ENCODE peak calls at places on chromosomes 13 and 19, in seven cellular contexts. X, H, Y, E, D, F and A are unnamed samples. For H3K4me1, the result is how much of the 10 kb centered on the place peaks cover.

GRCh38 chr19:54551950-54552912 is 21.4 kb upstream of the LILRA2 start:
- ATAC-seq in D (peak), E (no peak), F (no peak), H (no peak), Y (no peak), X (no peak), A (no peak)

GRCh38 chr13:92657565-92657964 is 569.0 kb upstream of the GPC6 start:
- ATAC-seq in Y (no peak), H (no peak), X (no peak), D (no peak), F (no peak), E (no peak), A (no peak)

GRCh38 chr13:44814144-44814543 is 175.1 kb downstream of the NUFIP1 start:
- ATAC-seq in D (no peak), X (no peak), Y (no peak), H (no peak), E (no peak), F (no peak), A (no peak)

GRCh38 chr19:35309481-35310279 is 17.7 kb downstream of the MAG start:
- ATAC-seq in Y (no peak), D (no peak), H (peak), X (no peak), F (peak), E (peak), A (no peak)

GRCh38 chr19:6730941-6731670 is 6.3 kb downstream of the GPR108 start:
- ATAC-seq in X (peak), F (no peak), Y (peak), D (no peak), H (no peak), E (peak), A (no peak)

GRCh38 chr13:41402695-41403511 is 54.4 kb upstream of the RGCC start:
- ATAC-seq in F (peak), H (peak), X (peak), E (peak), D (peak), Y (peak), A (no peak)

GRCh38 chr19:39362682-39363657 is 20.7 kb downstream of the SAMD4B start:
- ATAC-seq in H (no peak), Y (no peak), E (no peak), D (peak), X (peak), F (peak), A (peak)

GRCh38 chr13:46296920-46297319 is 85.2 kb downstream of the LRRC63 start:
- ATAC-seq in D (no peak), Y (no peak), F (peak), E (no peak), H (peak), X (no peak), A (no peak)

GRCh38 chr13:83878691-83879410 is 3.4 kb downstream of the SLITRK1 start:
- ATAC-seq in X (no peak), D (no peak), Y (peak), F (no peak), H (no peak), E (no peak), A (no peak)

GRCh38 chr19:49552749-49553148 is 24.9 kb downstream of the RCN3 start:
- ATAC-seq in Y (no peak), H (no peak), F (no peak), X (no peak), E (no peak), D (no peak), A (no peak)

GRCh38 chr19:29501816-29502580 is 23.8 kb upstream of the VSTM2B start:
- ATAC-seq in H (no peak), E (no peak), F (no peak), X (no peak), Y (no peak), D (no peak), A (no peak)

GRCh38 chr13:51825681-51826254 is 19.2 kb downstream of the TMEM272 start:
- ATAC-seq in D (no peak), F (no peak), H (no peak), X (no peak), E (no peak), Y (no peak), A (no peak)

GRCh38 chr13:107808388-107808787 is 406.9 kb downstream of the LIG4 start:
- ATAC-seq in E (no peak), D (no peak), X (no peak), H (no peak), Y (no peak), F (no peak), A (no peak)

GRCh38 chr13:75694742-75695141 is 58.6 kb downstream of the LMO7 start:
- ATAC-seq in X (no peak), H (no peak), Y (no peak), F (peak), E (no peak), D (no peak), A (no peak)

GRCh38 chr13:29175245-29175873 is 355.2 kb downstream of the MTUS2 start:
- ATAC-seq in H (no peak), E (no peak), Y (no peak), X (no peak), D (no peak), F (no peak), A (no peak)

GRCh38 chr13:75533866-75534265 is 3.8 kb downstream of the COMMD6 start:
- ATAC-seq in E (no peak), D (no peak), H (no peak), F (no peak), X (no peak), Y (no peak), A (no peak)

GRCh38 chr13:50238922-50239321 is 223.7 kb downstream of the KCNRG start:
- ATAC-seq in Y (no peak), E (no peak), X (no peak), D (no peak), H (no peak), F (no peak), A (no peak)

GRCh38 chr19:58217069-58217481 is 11.6 kb upstream of the ZNF544 start:
- ATAC-seq in E (no peak), Y (peak), F (no peak), H (no peak), X (no peak), D (no peak), A (no peak)

GRCh38 chr13:21318891-21319532 is 140.1 kb downstream of the ZDHHC20 start:
- ATAC-seq in F (no peak), H (no peak), D (no peak), X (no peak), E (no peak), Y (peak), A (no peak)

GRCh38 chr13:19267746-19268145 is 86.1 kb upstream of the TUBA3C start:
- ATAC-seq in F (no peak), D (no peak), Y (no peak), H (no peak), E (no peak), X (no peak), A (no peak)

GRCh38 chr19:31085125-31085524 is 264.1 kb downstream of the TSHZ3 start:
- ATAC-seq in Y (no peak), D (no peak), E (no peak), X (no peak), H (no peak), F (no peak), A (no peak)

GRCh38 chr13:40586886-40587285 is 79.6 kb downstream of the FOXO1 start:
- ATAC-seq in E (no peak), D (no peak), X (no peak), Y (no peak), H (no peak), F (no peak), A (peak)

GRCh38 chr19:15115080-15115479 is 7.9 kb downstream of the SYDE1 start:
- ATAC-seq in D (peak), E (peak), Y (no peak), X (no peak), F (no peak), H (no peak), A (peak)

GRCh38 chr13:61084983-61085382 is 330.7 kb downstream of the PCDH20 start:
- ATAC-seq in E (no peak), H (no peak), X (no peak), Y (no peak), F (no peak), D (no peak), A (no peak)

GRCh38 chr13:42275098-42275471 is 3.1 kb downstream of the AKAP11 start:
- ATAC-seq in E (no peak), X (no peak), D (no peak), Y (no peak), H (no peak), F (no peak), A (no peak)

GRCh38 chr13:100859861-100860260 is 185.3 kb upstream of the TMTC4 start:
- ATAC-seq in E (no peak), Y (no peak), F (no peak), H (no peak), X (no peak), D (no peak), A (no peak)

GRCh38 chr13:54387607-54388006 is 1359.0 kb downstream of the OLFM4 start:
- ATAC-seq in D (no peak), F (no peak), H (no peak), Y (peak), E (no peak), X (no peak), A (no peak)

GRCh38 chr13:42373048-42373812 is 101.3 kb downstream of the AKAP11 start:
- ATAC-seq in E (no peak), Y (no peak), F (no peak), X (no peak), D (no peak), H (no peak), A (no peak)

GRCh38 chr13:110454227-110454859 is 107.2 kb downstream of the RAB20 start:
- ATAC-seq in F (no peak), D (no peak), H (no peak), X (no peak), E (peak), Y (peak), A (no peak)

DNA sequence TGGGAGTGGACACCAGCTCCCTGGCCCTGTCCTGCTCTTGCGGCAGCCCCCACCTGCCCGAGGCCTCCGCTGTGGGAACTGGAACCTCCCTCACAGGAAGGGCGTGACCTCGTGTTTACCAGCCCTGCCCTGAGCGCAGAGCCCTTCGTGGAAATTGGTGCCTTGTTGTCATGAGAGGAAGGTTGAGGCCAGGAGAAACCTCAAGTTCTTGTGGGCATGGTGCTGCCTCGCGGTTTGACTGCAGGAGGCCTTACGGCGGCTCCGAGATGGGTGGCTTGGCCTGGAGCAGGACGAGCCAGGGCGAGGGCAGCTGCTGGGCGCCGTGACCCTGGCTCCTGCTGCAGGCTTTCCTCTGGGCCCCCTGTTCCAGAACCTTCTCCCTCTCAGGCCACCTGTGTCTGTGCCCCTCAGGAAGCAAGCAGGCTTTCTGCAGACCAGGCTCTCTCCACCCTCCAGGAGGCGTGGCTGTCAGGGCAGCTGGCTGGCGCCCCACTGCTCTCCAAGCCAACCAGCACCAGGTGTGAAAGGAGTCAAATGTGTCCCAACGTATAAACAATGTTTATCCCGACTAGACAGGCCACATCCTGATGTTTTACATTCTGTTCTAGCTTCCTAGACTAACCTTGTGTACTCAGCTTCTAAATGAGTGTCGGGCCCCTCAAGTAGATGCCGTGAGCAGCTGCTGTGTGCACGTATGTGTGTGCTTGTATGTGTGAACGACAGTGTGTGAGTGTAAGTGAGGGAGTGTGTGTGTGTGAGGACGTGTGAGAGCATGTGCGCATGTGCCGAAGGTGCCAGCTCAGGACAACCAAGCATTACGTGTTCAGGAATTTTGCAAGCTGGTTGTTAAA is 10.4 kb upstream of the RASA3 start:
- ATAC-seq in Y (peak), X (no peak), H (peak), F (peak), D (no peak), E (no peak), A (peak)
- TF ChIP-seq POLR2AphosphoS5 in Y (no peak), X (no peak), H (no peak), F (peak), D (no peak), E (no peak), A (peak)

DNA sequence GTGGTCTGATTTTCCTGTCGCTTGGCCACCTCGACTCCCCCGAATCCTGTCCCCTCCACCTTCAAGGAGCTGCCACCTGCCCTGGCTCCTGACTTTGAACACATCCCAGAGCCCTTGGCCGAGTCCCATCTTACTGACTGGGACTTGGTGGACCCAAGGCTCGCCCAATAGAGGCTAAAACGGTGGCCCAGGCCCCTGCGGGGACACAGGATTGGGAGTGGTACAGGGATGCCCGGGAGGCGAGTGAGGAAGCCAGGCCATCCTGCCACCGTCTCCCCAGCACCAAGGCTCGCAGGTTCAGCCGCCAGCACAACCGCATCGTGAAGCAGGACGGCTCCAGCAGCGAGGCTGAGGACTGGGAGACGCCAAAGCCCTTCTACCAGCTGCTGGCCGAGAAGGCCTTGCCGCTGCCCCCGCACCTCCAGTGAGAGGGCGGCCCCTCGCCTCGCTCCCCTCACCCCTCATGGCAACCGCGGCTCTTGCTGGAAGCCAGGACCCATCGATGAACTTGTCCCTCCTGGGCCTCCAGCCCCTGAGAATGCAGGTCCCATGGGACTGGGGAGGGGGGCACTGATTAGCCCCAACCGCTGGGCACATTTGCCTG is 5.3 kb downstream of the SIX5 start:
- ATAC-seq in H (no peak), F (no peak), E (no peak), X (no peak), D (no peak), Y (peak), A (no peak)
- H3K4me1 ChIP-seq in H (half or more), F (under half), E (under half), X (under half), D (under half), Y (under half), A (under half)

GRCh38 chr19:13119654-13120053 is 1.6 kb downstream of the NACC1 start:
- ATAC-seq in F (no peak), Y (no peak), X (no peak), E (no peak), D (no peak), H (no peak), A (no peak)

GRCh38 chr19:13120817-13121216 is 2.8 kb downstream of the NACC1 start:
- ATAC-seq in D (no peak), E (no peak), F (no peak), Y (no peak), H (no peak), X (no peak), A (no peak)

GRCh38 chr19:13122980-13123957 is 5.2 kb downstream of the NACC1 start:
- ATAC-seq in F (no peak), Y (no peak), D (no peak), X (no peak), H (no peak), E (no peak), A (no peak)

GRCh38 chr19:13122275-13122878 is 4.3 kb downstream of the NACC1 start:
- ATAC-seq in H (no peak), D (no peak), E (no peak), Y (no peak), F (no peak), X (no peak), A (no peak)

GRCh38 chr19:13121551-13122274 is 3.6 kb downstream of the NACC1 start:
- ATAC-seq in Y (no peak), X (no peak), D (no peak), H (no peak), F (no peak), E (no peak), A (no peak)
- TF ChIP-seq POLR2AphosphoS5 in Y (no peak), X (no peak), D (no peak), H (no peak), F (no peak), E (no peak), A (no peak)

DNA sequence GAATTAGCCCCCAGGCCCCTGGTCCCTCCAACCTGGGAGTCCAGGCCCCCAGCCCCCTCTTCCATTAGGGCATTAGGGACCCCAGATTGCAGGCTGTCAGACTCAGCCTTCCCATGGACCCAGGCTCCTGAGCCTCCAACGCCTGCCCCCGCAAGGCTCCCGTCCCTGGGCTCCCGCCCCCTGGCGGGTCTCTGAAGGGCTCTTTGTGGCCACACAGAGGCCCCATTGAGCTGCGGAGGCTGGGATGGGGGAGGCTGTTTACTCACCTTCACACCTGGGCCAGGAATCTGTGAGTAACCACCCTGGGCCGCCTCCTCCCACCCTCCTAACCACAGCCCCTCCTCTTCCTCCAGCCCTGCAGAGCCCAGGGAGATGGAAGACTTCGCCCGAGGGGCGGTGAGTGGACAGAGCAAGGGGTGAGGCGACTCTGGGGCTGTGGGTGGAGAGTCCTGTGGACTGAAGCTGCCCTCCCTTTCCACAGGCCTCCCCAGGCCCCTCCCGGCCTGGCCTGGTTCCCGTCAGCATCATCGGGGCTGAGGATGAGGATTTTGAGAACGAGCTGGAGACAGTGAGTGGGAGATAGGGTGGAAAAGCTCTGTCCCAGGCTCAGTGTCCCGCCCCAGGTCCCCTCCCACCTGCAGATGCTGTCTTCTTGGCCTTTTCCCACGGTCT is 4.9 kb downstream of the ARHGEF1 start:
- ATAC-seq in F (peak), H (no peak), Y (peak), D (peak), X (peak), E (peak), A (no peak)
- H3K4me1 ChIP-seq in F (half or more), H (under half), Y (under half), D (under half), X (under half), E (under half), A (under half)

GRCh38 chr19:11378319-11379189 is 4.1 kb downstream of the SWSAP1 start:
- ATAC-seq in H (peak), D (no peak), X (no peak), Y (no peak), E (peak), F (no peak), A (no peak)
- TF ChIP-seq POLR2AphosphoS5 in H (no peak), D (no peak), X (no peak), Y (no peak), E (no peak), F (no peak), A (no peak)

GRCh38 chr13:33280923-33281322 is 4.6 kb downstream of the STARD13 start:
- ATAC-seq in F (no peak), H (no peak), Y (no peak), D (no peak), E (no peak), X (no peak), A (no peak)
- H3K4me1 ChIP-seq in F (half or more), H (under half), Y (under half), D (under half), E (half or more), X (under half), A (under half)

GRCh38 chr13:99385161-99385560 is 78.0 kb upstream of the GPR183 start:
- ATAC-seq in D (no peak), F (no peak), H (no peak), X (no peak), E (no peak), Y (no peak), A (no peak)

GRCh38 chr13:99386495-99386894 is 79.3 kb upstream of the GPR183 start:
- ATAC-seq in Y (no peak), D (no peak), E (no peak), H (no peak), X (no peak), F (no peak), A (no peak)

GRCh38 chr13:99385940-99386339 is 78.7 kb upstream of the GPR183 start:
- ATAC-seq in D (no peak), F (no peak), E (no peak), Y (no peak), H (no peak), X (no peak), A (no peak)

GRCh38 chr13:99388334-99388923 is 81.2 kb upstream of the GPR183 start:
- ATAC-seq in H (no peak), F (no peak), X (no peak), E (no peak), Y (no peak), D (no peak), A (no peak)

GRCh38 chr13:99386911-99387788 is 80.0 kb upstream of the GPR183 start:
- ATAC-seq in H (peak), D (no peak), X (peak), Y (peak), F (no peak), E (peak), A (no peak)
- TF ChIP-seq POLR2AphosphoS5 in H (no peak), D (no peak), X (no peak), Y (no peak), F (no peak), E (no peak), A (no peak)

DNA sequence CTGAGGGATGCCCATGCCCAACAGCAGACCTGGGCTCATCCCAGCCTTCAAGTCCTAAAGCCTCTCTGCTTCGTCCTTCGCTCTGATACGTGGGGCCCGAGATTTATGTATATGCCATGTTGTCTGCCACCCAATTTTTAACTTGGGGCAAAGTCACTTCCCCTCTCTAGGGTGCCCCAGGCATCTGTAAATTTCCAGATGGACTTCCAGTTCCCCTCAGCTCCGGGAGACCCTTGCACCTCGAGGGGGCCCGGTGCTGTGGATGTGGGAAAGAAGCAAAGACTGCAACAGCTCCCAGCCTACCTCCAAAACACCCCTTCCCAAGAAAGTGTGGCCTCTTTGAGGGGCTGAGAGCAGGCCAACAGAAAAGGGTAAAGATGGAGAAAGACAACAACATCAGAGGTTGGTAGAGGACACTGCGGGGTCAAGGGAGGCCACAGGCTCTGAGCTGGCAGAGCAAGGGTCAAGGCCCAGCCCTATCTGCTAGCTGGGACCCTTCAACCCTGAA is 97.4 kb downstream of the STK24 start:
- ATAC-seq in H (no peak), X (no peak), D (no peak), Y (no peak), F (no peak), E (no peak), A (no peak)
- H3K4me1 ChIP-seq in H (half or more), X (half or more), D (under half), Y (half or more), F (half or more), E (half or more), A (under half)